ENCODE peak calls at places on chromosome 10, in five cellular contexts. D is mammary epithelial cell, J is spleen, S is sigmoid colon, R is Peyer's patch. P is an unnamed sample.

GRCh38 chr10:131650771-131651673 is 249.8 kb upstream of the PPP2R2D start:
- DNase-seq in R (no peak), S (no peak), J (no peak), D (no peak), P (peak)

GRCh38 chr10:15370212-15370740 is 813 bp downstream of the FAM171A1 start:
- DNase-seq in J (peak), D (peak), S (peak), R (no peak), P (no peak)

GRCh38 chr10:48958598-48959200 is 19.1 kb upstream of the LRRC18 start:
- DNase-seq in S (peak), R (no peak), D (no peak), J (no peak), P (no peak)

GRCh38 chr10:86693721-86694369 is 25.5 kb downstream of the LDB3 start:
- DNase-seq in R (peak), S (no peak), J (no peak), D (no peak), P (no peak)

GRCh38 chr10:84235096-84235495 is 6.2 kb downstream of the LRIT1 start:
- DNase-seq in J (no peak), S (no peak), R (no peak), D (no peak), P (no peak)

GRCh38 chr10:79487296-79488194 is 24.8 kb upstream of the EIF5AL1 start:
- DNase-seq in D (peak), J (peak), S (peak), R (peak), P (peak)

GRCh38 chr10:48246501-48246900 is 28.0 kb downstream of the FRMPD2 start:
- DNase-seq in J (no peak), S (peak), R (no peak), D (no peak), P (no peak)

GRCh38 chr10:98339790-98340189 is 71.8 kb upstream of the LOXL4 start:
- DNase-seq in S (no peak), D (no peak), J (no peak), R (peak), P (no peak)

GRCh38 chr10:86346794-86347665 is 19.6 kb downstream of the GRID1 start:
- DNase-seq in D (no peak), J (peak), R (no peak), S (peak), P (peak)

GRCh38 chr10:112471878-112472487 is 25.0 kb downstream of the VTI1A start:
- DNase-seq in J (no peak), R (no peak), S (no peak), D (peak), P (no peak)

GRCh38 chr10:115975506-115975905 is 297.5 kb downstream of the GFRA1 start:
- DNase-seq in S (peak), D (no peak), J (no peak), R (no peak), P (no peak)

GRCh38 chr10:95225136-95225535 is 31.1 kb downstream of the ACSM6 start:
- DNase-seq in S (no peak), J (no peak), D (no peak), R (no peak), P (no peak)

GRCh38 chr10:126597206-126597605 is 73.3 kb downstream of the C10orf90 start:
- DNase-seq in D (no peak), J (no peak), S (no peak), R (no peak), P (no peak)

GRCh38 chr10:31166606-31167005 is 134.9 kb upstream of the ZNF438 start:
- DNase-seq in S (no peak), D (no peak), R (no peak), J (no peak), P (no peak)

GRCh38 chr10:77661674-77662073 is 24.1 kb upstream of the KCNMA1 start:
- DNase-seq in R (no peak), S (no peak), D (peak), J (no peak), P (no peak)

GRCh38 chr10:73997479-73997805 is 474 bp upstream of the VCL start:
- DNase-seq in D (no peak), S (no peak), R (peak), J (no peak), P (no peak)

GRCh38 chr10:5551531-5552375 is 27.0 kb downstream of the CALML3 start:
- DNase-seq in J (peak), R (peak), S (peak), D (peak), P (peak)

GRCh38 chr10:122078326-122078725 is 89.4 kb downstream of the TACC2 start:
- DNase-seq in J (peak), S (no peak), R (no peak), D (no peak), P (no peak)

GRCh38 chr10:52442576-52442975 is 128.5 kb downstream of the DKK1 start:
- DNase-seq in J (no peak), S (no peak), D (peak), R (no peak), P (no peak)

GRCh38 chr10:31864834-31865518 is 63.7 kb downstream of the ARHGAP12 start:
- DNase-seq in S (no peak), J (no peak), R (no peak), D (no peak), P (no peak)

GRCh38 chr10:44933451-44933850 is 22.3 kb downstream of the TMEM72 start:
- DNase-seq in R (no peak), J (peak), S (peak), D (no peak), P (no peak)
- H3K27ac ChIP-seq in R (no peak), J (no peak), S (no peak), D (no peak), P (no peak)

GRCh38 chr10:1101946-1102345 is 45.8 kb downstream of the WDR37 start:
- DNase-seq in S (no peak), D (no peak), J (no peak), R (peak), P (no peak)
- TF ChIP-seq CTCF in S (no peak), D (no peak), J (no peak), R (no peak), P (no peak)

GRCh38 chr10:124602646-124603365 is 141.2 kb downstream of the LHPP start:
- DNase-seq in R (no peak), J (peak), D (no peak), S (no peak), P (no peak)

GRCh38 chr10:124602121-124602561 is 140.5 kb downstream of the LHPP start:
- DNase-seq in D (no peak), S (no peak), R (no peak), J (peak), P (no peak)

GRCh38 chr10:124605001-124605370 is 139.2 kb downstream of the FAM53B start:
- DNase-seq in R (no peak), J (peak), D (no peak), S (no peak), P (no peak)

GRCh38 chr10:124604214-124605000 is 139.8 kb downstream of the FAM53B start:
- DNase-seq in S (no peak), D (no peak), J (peak), R (no peak), P (no peak)

GRCh38 chr10:124603376-124604213 is 140.6 kb downstream of the FAM53B start:
- DNase-seq in S (no peak), R (no peak), D (no peak), J (peak), P (no peak)
- H3K4me3 ChIP-seq in S (no peak), R (no peak), D (no peak), J (no peak), P (no peak)

GRCh38 chr10:102501201-102502028 is 1.1 kb downstream of the ACTR1A start:
- DNase-seq in R (no peak), J (no peak), D (peak), S (no peak), P (no peak)
- H3K27ac ChIP-seq in R (peak), J (peak), D (peak), S (peak), P (peak)